ENCODE peak calls at places on chromosomes 11 and 22, in eight cellular contexts. V is HCT116, S is endothelial cell of umbilical vein, O is K562, L is H1, A is GM23338, C is GM12878, G is HepG2. B is an unnamed sample.

GRCh38 chr22:22086501-22087158 is 104.0 kb upstream of the TOP3B start:
- DNase-seq in V (no peak), A (no peak), G (no peak), C (no peak), S (no peak), L (no peak), O (no peak), B (no peak)

GRCh38 chr11:43503417-43503816 is 144.7 kb downstream of the TTC17 start:
- DNase-seq in S (no peak), A (peak), G (no peak), L (no peak), V (no peak), C (no peak), O (no peak), B (no peak)

GRCh38 chr11:121524233-121524631 is 71.5 kb upstream of the SORL1-AS1 start:
- DNase-seq in G (no peak), L (no peak), S (no peak), V (no peak), C (no peak), A (no peak), O (no peak), B (no peak)

GRCh38 chr11:57424802-57425564 is 1.9 kb downstream of the SLC43A3 start:
- DNase-seq in G (peak), S (peak), O (peak), A (no peak), V (no peak), L (no peak), C (peak), B (peak)

GRCh38 chr11:134049303-134049702 is 19.6 kb upstream of the JAM3 start:
- DNase-seq in C (no peak), A (no peak), S (no peak), L (no peak), G (no peak), O (no peak), V (no peak), B (no peak)

GRCh38 chr11:89660234-89660633 is 49.9 kb upstream of the TRIM77 start:
- DNase-seq in A (peak), L (no peak), S (no peak), C (no peak), O (no peak), V (no peak), G (peak), B (no peak)

GRCh38 chr11:36431429-36432092 is 78.5 kb downstream of the TRAF6 start:
- DNase-seq in S (peak), L (no peak), C (no peak), O (peak), V (peak), G (peak), A (no peak), B (no peak)

GRCh38 chr22:46797355-46797754 is 34.9 kb downstream of the TBC1D22A start:
- DNase-seq in A (peak), V (no peak), O (peak), G (peak), S (no peak), L (no peak), C (no peak), B (no peak)

GRCh38 chr11:72015511-72016061 is 16.9 kb downstream of the IL18BP start:
- DNase-seq in A (peak), G (peak), O (no peak), V (no peak), C (no peak), L (no peak), S (no peak), B (no peak)

GRCh38 chr11:60934790-60935605 is 10.7 kb downstream of the TMEM132A start:
- DNase-seq in O (no peak), S (no peak), C (no peak), V (no peak), A (no peak), G (no peak), L (no peak), B (no peak)

GRCh38 chr11:123018702-123019101 is 37.1 kb upstream of the BSX start:
- DNase-seq in O (no peak), L (no peak), S (no peak), C (no peak), G (no peak), V (no peak), A (no peak), B (no peak)

GRCh38 chr11:74937696-74938475 is 11.0 kb downstream of the XRRA1 start:
- DNase-seq in C (no peak), A (no peak), O (no peak), G (no peak), S (peak), L (no peak), V (no peak), B (no peak)

GRCh38 chr11:124586247-124586860 is 16.6 kb downstream of the OR8A1 start:
- DNase-seq in L (peak), V (peak), S (peak), A (peak), G (peak), O (peak), C (no peak), B (no peak)

GRCh38 chr11:35804446-35805040 is 139.3 kb upstream of the LDLRAD3 start:
- DNase-seq in O (no peak), V (no peak), L (no peak), A (no peak), G (no peak), S (no peak), C (no peak), B (no peak)

GRCh38 chr11:91421586-91421985 is 803.0 kb upstream of the FAT3 start:
- DNase-seq in A (no peak), G (no peak), S (no peak), C (no peak), O (no peak), L (no peak), V (no peak), B (no peak)

GRCh38 chr11:123381149-123381548 is 48.9 kb upstream of the GRAMD1B start:
- DNase-seq in O (no peak), G (no peak), S (no peak), A (no peak), L (no peak), C (no peak), V (no peak), B (no peak)

GRCh38 chr11:24046731-24047130 is 450.1 kb upstream of the LUZP2 start:
- DNase-seq in G (no peak), V (no peak), S (no peak), C (no peak), A (no peak), L (no peak), O (no peak), B (no peak)

GRCh38 chr11:1959786-1960185 is 12.7 kb downstream of the MRPL23 start:
- DNase-seq in A (no peak), G (no peak), O (no peak), C (no peak), L (no peak), V (no peak), S (no peak), B (no peak)

GRCh38 chr11:92332986-92333385 is 108.4 kb downstream of the FAT3 start:
- DNase-seq in G (no peak), V (no peak), L (no peak), C (no peak), A (no peak), O (no peak), S (no peak), B (no peak)

GRCh38 chr22:42688914-42689275 is 31.8 kb downstream of the A4GALT start:
- DNase-seq in G (no peak), S (no peak), L (no peak), A (no peak), C (no peak), V (no peak), O (no peak), B (no peak)

GRCh38 chr11:41612415-41612814 is 153.0 kb upstream of the LRRC4C start:
- DNase-seq in G (no peak), C (no peak), S (no peak), V (no peak), A (peak), L (no peak), O (no peak), B (no peak)

GRCh38 chr11:108117746-108118371 is 3.5 kb upstream of the ACAT1 start:
- DNase-seq in G (peak), O (peak), V (peak), L (no peak), S (peak), A (peak), C (no peak), B (peak)

GRCh38 chr11:111105566-111105965 is 140.0 kb upstream of the POU2AF2 start:
- DNase-seq in L (no peak), C (no peak), A (no peak), G (no peak), O (no peak), S (no peak), V (no peak), B (no peak)

GRCh38 chr11:120649316-120649715 is 137.8 kb downstream of the GRIK4 start:
- DNase-seq in C (no peak), S (no peak), V (no peak), G (no peak), O (no peak), L (no peak), A (no peak), B (no peak)

GRCh38 chr22:41380993-41381328 is 781 bp upstream of the TEF start:
- DNase-seq in G (peak), S (peak), L (no peak), O (no peak), A (no peak), V (peak), C (no peak), B (no peak)

GRCh38 chr22:24389680-24390079 is 37.7 kb upstream of the ADORA2A start:
- DNase-seq in S (peak), L (no peak), V (no peak), C (no peak), A (no peak), O (no peak), G (no peak), B (no peak)

GRCh38 chr22:29231971-29232959 is 26.6 kb downstream of the EMID1 start:
- DNase-seq in L (no peak), V (no peak), A (no peak), G (peak), O (no peak), S (peak), C (no peak), B (no peak)
- TF ChIP-seq POLR2AphosphoS5 in L (no peak), V (no peak), A (no peak), G (no peak), O (no peak), S (no peak), C (no peak), B (no peak)

DNA sequence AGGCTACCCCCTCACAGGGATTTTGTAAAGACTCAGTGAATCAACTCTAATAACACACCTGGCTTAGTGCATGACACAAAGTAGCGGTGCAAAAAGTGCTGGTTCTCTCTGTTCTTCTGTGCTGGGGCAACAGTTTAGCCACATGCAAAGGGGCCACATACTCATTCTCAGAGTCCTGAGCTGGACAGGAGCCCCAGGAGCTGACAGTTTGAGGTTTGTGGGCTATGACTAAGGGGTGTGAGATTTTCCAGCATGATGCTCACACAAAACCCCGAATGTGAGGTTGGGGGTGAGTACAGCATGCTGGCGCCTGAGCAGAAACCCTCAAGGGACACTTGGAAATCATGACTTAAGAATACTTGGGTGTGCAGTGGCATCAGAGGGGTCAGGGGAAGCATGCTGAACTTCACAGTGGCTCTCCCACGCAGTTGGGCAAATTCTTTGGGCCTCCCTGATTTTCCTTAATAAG is 31.1 kb downstream of the TMPRSS5 start:
- DNase-seq in O (no peak), C (peak), G (no peak), L (no peak), A (no peak), V (no peak), S (no peak), B (no peak)
- H3K27ac ChIP-seq in O (no peak), C (no peak), G (no peak), L (no peak), A (no peak), V (no peak), S (no peak), B (no peak)

GRCh38 chr11:45045692-45046471 is 95.2 kb upstream of the TP53I11 start:
- DNase-seq in L (no peak), C (no peak), S (peak), A (no peak), G (no peak), O (no peak), V (peak), B (no peak)
- TF ChIP-seq EZH2 in L (no peak), C (no peak), S (no peak), A (no peak), G (no peak), O (no peak), V (no peak), B (no peak)

GRCh38 chr11:96012086-96012824 is 88.3 kb upstream of the MTMR2 start:
- DNase-seq in C (peak), S (peak), O (peak), V (peak), A (peak), L (no peak), G (peak), B (no peak)
- TF ChIP-seq POLR2AphosphoS5 in C (no peak), S (peak), O (no peak), V (no peak), A (no peak), L (no peak), G (peak), B (no peak)

GRCh38 chr22:38262051-38262795 is 10.6 kb downstream of the TMEM184B start:
- DNase-seq in V (no peak), C (no peak), L (no peak), A (peak), S (peak), G (peak), O (peak), B (no peak)
- H3K27ac ChIP-seq in V (no peak), C (peak), L (no peak), A (peak), S (no peak), G (peak), O (no peak), B (no peak)

GRCh38 chr11:44727114-44727372 is 281 bp downstream of the TSPAN18 start:
- DNase-seq in O (peak), S (no peak), V (no peak), A (no peak), G (no peak), L (no peak), C (no peak), B (no peak)
- TF ChIP-seq EZH2 in O (no peak), S (no peak), V (no peak), A (no peak), G (no peak), L (no peak), C (no peak), B (no peak)

B was measured in SK-N-MC.